ENCODE peak calls at places on chromosomes 7 and 10, in eight cellular contexts. T is GM13977, F is tibial artery, M is AG04449, D is body of pancreas, K is HCT116, H is hepatocyte, L is coronary artery. W is an unnamed sample.

GRCh38 chr10:79136227-79137005 is 67.7 kb downstream of the ZMIZ1 start:
- DNase-seq in H (no peak), T (no peak), K (no peak), L (no peak), M (no peak), F (no peak), D (no peak), W (no peak)

GRCh38 chr7:88276605-88277153 is 30.0 kb downstream of the STEAP4 start:
- DNase-seq in H (no peak), L (no peak), T (no peak), K (no peak), M (no peak), D (no peak), F (no peak), W (no peak)

GRCh38 chr10:22345301-22346086 is at the start of gene SPAG6:
- DNase-seq in L (no peak), F (peak; percentile 64), H (peak; percentile 73), D (peak; percentile 49), T (peak; percentile 77), M (no peak), K (no peak), W (no peak)

GRCh38 chr7:66689081-66689480 is 51.5 kb upstream of the RABGEF1 start:
- DNase-seq in L (no peak), M (no peak), F (no peak), H (no peak), K (no peak), D (no peak), T (no peak), W (no peak)

GRCh38 chr10:70809011-70809611 is 6.6 kb upstream of the SGPL1 start:
- DNase-seq in H (no peak), L (no peak), K (no peak), D (no peak), F (no peak), M (no peak), T (no peak), W (no peak)

GRCh38 chr7:150978136-150978789 is at the start of gene KCNH2:
- DNase-seq in F (no peak), M (no peak), K (no peak), T (peak; percentile 79), D (no peak), L (no peak), H (peak; percentile 73), W (no peak)

GRCh38 chr10:86708783-86709778 is 40.8 kb downstream of the LDB3 start:
- DNase-seq in M (no peak), D (no peak), L (peak; percentile 70), K (no peak), H (no peak), F (no peak), T (no peak), W (no peak)

GRCh38 chr10:58299580-58299979 is 30.6 kb downstream of the CISD1 start:
- DNase-seq in K (peak; percentile 38), F (no peak), L (no peak), T (peak; percentile 52), H (peak; percentile 79), D (peak; percentile 58), M (no peak), W (peak; percentile 83)

GRCh38 chr10:78626471-78626870 is 442.3 kb upstream of the ZMIZ1 start:
- DNase-seq in M (no peak), K (no peak), L (no peak), H (no peak), D (no peak), T (no peak), F (no peak), W (no peak)

GRCh38 chr7:102942883-102943261 is 30.1 kb downstream of the LRRC17 start:
- DNase-seq in D (no peak), L (no peak), K (no peak), H (no peak), F (no peak), T (no peak), M (no peak), W (no peak)

GRCh38 chr7:1758417-1758858 is 88.4 kb downstream of the ELFN1 start:
- DNase-seq in T (peak; percentile 65), L (no peak), D (peak; percentile 47), M (no peak), H (peak; percentile 43), F (peak; percentile 60), K (peak; percentile 56), W (no peak)

GRCh38 chr10:89069589-89069988 is 79.0 kb downstream of the FAS start:
- DNase-seq in H (no peak), D (no peak), T (no peak), L (no peak), M (no peak), K (no peak), F (no peak), W (no peak)

GRCh38 chr10:75404335-75405200 is 3.0 kb upstream of the ZNF503 start:
- DNase-seq in M (no peak), D (peak; percentile 62), F (peak; percentile 69), K (no peak), L (no peak), H (peak; percentile 75), T (no peak), W (peak; percentile 87)

GRCh38 chr7:19116121-19117080 is 1.0 kb downstream of the TWIST1 start:
- DNase-seq in M (no peak), K (no peak), L (no peak), F (peak; percentile 66), T (peak; percentile 52), D (no peak), H (no peak), W (no peak)

GRCh38 chr10:115125505-115125904 is 32.3 kb downstream of the ATRNL1 start:
- DNase-seq in H (no peak), L (no peak), D (no peak), T (no peak), F (no peak), M (no peak), K (no peak), W (no peak)

DNA sequence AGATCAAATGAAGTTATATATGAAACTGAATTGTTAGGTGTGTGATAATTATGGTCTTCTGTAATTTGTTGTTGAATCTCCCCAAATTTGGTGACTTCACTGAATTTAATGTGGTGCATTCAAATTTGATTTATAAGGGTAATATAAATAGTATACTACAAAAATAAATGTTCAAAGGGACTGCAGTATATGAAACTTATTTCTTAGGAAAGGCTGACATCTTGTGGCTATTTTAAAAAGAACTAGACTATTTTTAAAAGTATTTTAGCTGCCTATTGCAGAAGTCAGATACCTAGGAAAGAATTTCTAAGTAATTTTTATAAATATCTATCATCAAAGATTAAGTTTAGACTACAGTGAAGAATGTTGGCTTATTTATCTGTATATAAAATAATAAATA is 36.6 kb downstream of the ATRNL1 start:
- DNase-seq in D (no peak), L (no peak), T (no peak), M (no peak), K (peak; percentile 43), F (no peak), H (peak; percentile 30), W (peak; percentile 3)
- TF ChIP-seq CTCF in D (no peak), L (no peak), T (peak; percentile 18), M (no peak), K (peak; percentile 55), F (peak; percentile 15), H (peak; percentile 63), W (no peak)

GRCh38 chr10:119419931-119420330 is 122.6 kb downstream of the RGS10 start:
- DNase-seq in D (no peak), T (no peak), F (no peak), H (no peak), M (no peak), K (no peak), L (no peak), W (no peak)

GRCh38 chr10:119415536-119416527 is 126.7 kb downstream of the RGS10 start:
- DNase-seq in D (no peak), F (no peak), M (no peak), T (no peak), H (no peak), L (no peak), K (no peak), W (no peak)

GRCh38 chr10:119417852-119418251 is 124.7 kb downstream of the RGS10 start:
- DNase-seq in F (no peak), M (no peak), T (no peak), H (no peak), D (no peak), K (no peak), L (no peak), W (no peak)

GRCh38 chr10:119416855-119417254 is 125.7 kb downstream of the RGS10 start:
- DNase-seq in H (peak; percentile 78), D (peak; percentile 62), T (peak; percentile 92), L (no peak), M (no peak), K (peak; percentile 58), F (no peak), W (peak; percentile 72)

GRCh38 chr10:119418401-119418800 is 124.1 kb downstream of the RGS10 start:
- DNase-seq in L (no peak), M (no peak), T (no peak), K (no peak), H (no peak), F (no peak), D (no peak), W (no peak)
- TF ChIP-seq CTCF in L (no peak), M (no peak), T (no peak), K (no peak), H (no peak), F (no peak), D (no peak), W (peak; percentile 24)

DNA sequence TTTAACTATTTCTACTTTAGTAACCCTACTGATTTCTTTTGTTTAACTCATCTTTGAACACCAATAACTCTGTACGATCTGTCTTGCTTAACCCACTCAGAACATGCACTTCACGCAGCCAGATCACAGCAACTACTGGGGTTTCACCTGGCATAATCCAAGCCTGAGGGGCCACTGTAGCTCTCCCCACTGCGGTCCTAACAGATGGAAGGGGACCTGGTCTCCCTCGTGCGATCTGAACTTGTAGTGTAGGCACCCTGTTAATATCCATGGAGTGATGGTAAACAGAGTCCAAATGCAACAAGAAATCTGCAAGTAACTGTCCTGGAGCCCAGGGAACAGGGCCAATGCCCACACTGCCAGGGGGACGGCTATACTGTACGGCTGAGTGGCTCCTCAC is 45.5 kb downstream of the INSIG1 start:
- DNase-seq in T (no peak), F (no peak), L (peak; percentile 52), M (no peak), K (no peak), D (no peak), H (no peak), W (no peak)
- TF ChIP-seq CTCF in T (no peak), F (no peak), L (no peak), M (no peak), K (no peak), D (no peak), H (no peak), W (no peak)

DNA sequence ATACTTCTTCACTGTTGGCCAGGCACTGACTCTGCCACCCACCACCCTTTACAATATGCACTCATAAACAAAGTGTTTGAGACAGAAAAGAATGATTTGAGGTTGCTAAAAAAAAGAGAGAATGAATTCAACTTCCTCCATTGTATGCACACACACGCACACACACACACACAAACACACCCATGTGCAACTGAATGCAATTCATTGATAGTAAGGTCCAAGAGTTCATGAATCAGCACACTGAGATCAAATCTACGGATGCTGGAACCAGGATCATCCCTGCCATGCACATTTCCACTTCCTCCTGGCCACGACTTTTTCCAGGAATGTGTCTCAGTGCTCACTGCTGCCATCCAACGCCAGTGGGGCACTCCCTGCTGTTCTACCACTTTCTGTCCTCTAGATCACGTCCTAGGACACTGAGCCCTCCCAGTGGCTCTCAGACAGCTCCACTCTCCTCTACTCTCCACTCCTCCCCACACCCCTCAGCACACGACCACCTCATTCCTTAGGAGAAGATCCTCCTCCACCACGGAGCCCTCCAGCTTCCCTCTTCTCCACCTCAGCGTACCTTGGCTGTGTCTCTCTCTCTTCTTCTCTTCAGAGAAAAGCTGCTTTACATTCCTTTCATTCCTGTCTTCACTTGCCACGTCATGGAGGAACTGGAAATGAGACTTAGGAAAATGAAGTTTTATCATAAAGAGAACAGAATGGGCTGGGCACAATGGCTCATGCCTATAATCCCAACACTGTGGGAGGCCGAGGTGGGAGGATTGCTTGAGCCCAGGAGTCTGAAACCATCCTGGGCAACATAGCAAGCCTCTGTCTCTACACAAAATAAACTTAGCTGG is 12.0 kb upstream of the TMEM213 start:
- DNase-seq in D (no peak), F (no peak), K (peak; percentile 39), T (no peak), H (no peak), M (no peak), L (no peak), W (peak; percentile 37)
- TF ChIP-seq CTCF in D (no peak), F (no peak), K (peak; percentile 15), T (no peak), H (no peak), M (no peak), L (no peak), W (no peak)